ENCODE peak calls at places on chromosome 10, in five cellular contexts. L is GM23338; R is RWPE2; K is testis; J is CD4-positive, alpha-beta T cell. X is an unnamed sample.

GRCh38 chr10:13684252-13684791 is 97.6 kb downstream of the PRPF18 start:
- DNase-seq in R (no peak), J (no peak), L (no peak), K (peak; percentile 29), X (peak; percentile 36)

GRCh38 chr10:6030217-6030616 is 31.9 kb downstream of the IL2RA start:
- DNase-seq in R (no peak), K (no peak), L (no peak), J (no peak), X (no peak)

GRCh38 chr10:132397036-132397541 is at the start of gene PWWP2B:
- DNase-seq in R (no peak), J (peak; percentile 68), L (no peak), K (no peak), X (no peak)

GRCh38 chr10:114525368-114525949 is 121.2 kb upstream of the AFAP1L2 start:
- DNase-seq in R (no peak), J (no peak), K (no peak), L (no peak), X (no peak)

GRCh38 chr10:93995182-93995581 is 1.5 kb downstream of the PLCE1 start:
- DNase-seq in K (no peak), L (no peak), R (no peak), J (no peak), X (no peak)

GRCh38 chr10:50312464-50313437 is 61.4 kb upstream of the ASAH2 start:
- DNase-seq in J (no peak), R (no peak), L (no peak), K (no peak), X (no peak)

GRCh38 chr10:33116293-33116697 is 158.3 kb upstream of the ITGB1 start:
- DNase-seq in R (no peak), J (no peak), L (peak; percentile 82), K (peak; percentile 78), X (no peak)

GRCh38 chr10:117168729-117169128 is 28.6 kb upstream of the KCNK18 start:
- DNase-seq in L (peak; percentile 60), K (no peak), J (no peak), R (no peak), X (no peak)

GRCh38 chr10:66786705-66787104 is 139.1 kb upstream of the LRRTM3 start:
- DNase-seq in K (no peak), R (no peak), L (no peak), J (no peak), X (no peak)

GRCh38 chr10:42941790-42942189 is 135.1 kb upstream of the RET start:
- DNase-seq in J (no peak), K (no peak), L (no peak), R (no peak), X (no peak)

GRCh38 chr10:110399163-110400094 is 94.7 kb upstream of the SMNDC1 start:
- DNase-seq in R (peak; percentile 91), J (no peak), K (peak; percentile 48), L (no peak), X (no peak)

GRCh38 chr10:119355930-119356329 is 148.6 kb downstream of the GRK5 start:
- DNase-seq in K (no peak), L (peak; percentile 43), J (no peak), R (no peak), X (no peak)

GRCh38 chr10:14686356-14686755 is 88.3 kb downstream of the FAM107B start:
- DNase-seq in J (no peak), K (no peak), L (no peak), R (no peak), X (no peak)

DNA sequence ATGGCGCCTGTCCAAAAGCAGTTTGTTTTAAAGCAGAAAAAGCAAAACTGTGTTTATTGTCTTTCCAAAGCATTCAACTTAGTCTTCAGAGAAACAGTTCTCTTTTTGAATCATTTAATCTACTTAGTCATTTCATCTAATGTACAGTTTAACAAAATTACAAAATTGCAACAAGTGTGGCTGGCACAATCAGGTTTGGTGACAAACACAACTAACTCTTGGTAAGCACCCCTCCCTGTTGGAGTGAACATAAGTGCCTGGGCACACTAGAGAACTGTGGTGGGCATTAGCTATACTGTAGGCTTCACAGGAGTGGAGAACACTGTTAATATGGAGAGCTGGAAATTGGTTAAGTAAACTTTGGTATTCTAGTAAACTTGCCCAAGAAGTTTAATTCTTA is 6.9 kb downstream of the CREM start:
- DNase-seq in K (no peak), L (no peak), R (no peak), J (no peak), X (no peak)
- H3K27ac ChIP-seq in K (no peak overlapping the region), L (no peak overlapping the region), R (no peak overlapping the region), J (no peak overlapping the region), X (no peak overlapping the region)

GRCh38 chr10:17655567-17656146 is 11.7 kb downstream of the STAM start:
- DNase-seq in J (no peak), K (no peak), L (no peak), R (no peak), X (no peak)
- H3K27ac ChIP-seq in J (peak overlapping the region; percentile 46), K (no peak overlapping the region), L (no peak overlapping the region), R (no peak overlapping the region), X (no peak overlapping the region)

DNA sequence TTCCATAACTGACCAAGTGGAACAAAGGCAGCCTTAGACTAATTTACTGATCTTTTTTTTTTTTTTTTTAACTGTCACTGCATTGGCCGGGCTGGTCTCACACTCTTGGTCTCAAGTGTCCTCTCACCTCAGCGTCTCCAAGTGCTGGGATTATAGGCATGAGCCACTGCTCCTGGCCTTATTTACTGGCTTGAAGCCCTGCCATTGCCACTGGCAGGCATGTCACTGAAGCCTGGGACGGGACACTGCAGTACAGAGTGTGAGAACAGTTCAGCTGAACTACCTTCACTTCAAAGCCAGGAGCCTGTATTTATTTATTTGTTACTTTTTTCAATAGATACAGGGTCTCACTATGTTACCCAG is 15.4 kb upstream of the ARHGAP12 start:
- DNase-seq in R (no peak), K (no peak), J (no peak), L (no peak), X (no peak)
- H3K27ac ChIP-seq in R (peak overlapping the region; percentile 41), K (no peak overlapping the region), J (no peak overlapping the region), L (no peak overlapping the region), X (no peak overlapping the region)

DNA sequence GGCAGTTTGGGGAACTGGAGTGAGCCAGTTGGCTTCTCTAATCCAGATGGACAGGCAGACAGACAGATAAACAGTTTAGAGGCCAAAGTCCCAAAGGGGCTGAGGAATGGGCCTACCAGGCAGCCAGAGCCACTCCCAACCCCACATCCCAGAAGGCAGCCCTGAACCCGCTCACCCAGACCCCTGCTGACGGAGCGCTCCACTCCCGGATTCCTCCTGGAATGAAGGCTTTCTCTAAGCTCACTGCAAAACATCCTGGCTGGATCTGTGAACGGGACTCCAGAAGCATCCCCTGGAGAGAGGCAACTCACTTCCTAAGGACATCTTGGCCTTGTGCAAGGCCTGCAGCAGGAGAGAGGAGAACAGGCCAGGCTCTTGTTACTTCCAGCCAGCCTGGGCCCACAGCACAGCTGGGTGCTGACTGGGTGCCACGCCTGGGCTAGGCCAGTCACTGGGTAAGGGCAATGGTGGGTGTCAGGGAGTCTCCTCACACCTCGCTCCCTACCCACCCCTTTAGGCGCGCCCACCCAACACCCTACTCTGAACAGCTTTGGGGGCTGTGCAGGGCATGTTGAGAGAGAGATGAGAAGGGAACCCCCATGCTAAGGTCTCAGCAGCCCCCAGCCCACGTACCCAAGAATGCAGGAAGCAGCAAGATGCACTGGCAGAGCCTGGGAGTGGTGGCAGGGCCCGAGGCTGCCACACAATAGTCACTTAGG is 168.6 kb upstream of the ZMIZ1 start:
- DNase-seq in K (peak; percentile 69), R (peak; percentile 30), L (peak; percentile 18), J (no peak), X (peak; percentile 22)
- H3K27ac ChIP-seq in K (no peak overlapping the region), R (no peak overlapping the region), L (no peak overlapping the region), J (no peak overlapping the region), X (no peak overlapping the region)

GRCh38 chr10:77386833-77387232 is 250.8 kb downstream of the KCNMA1 start:
- DNase-seq in R (no peak), J (no peak), L (no peak), K (no peak), X (no peak)
- H3K27ac ChIP-seq in R (peak overlapping the region; percentile 57), J (no peak overlapping the region), L (no peak overlapping the region), K (no peak overlapping the region), X (no peak overlapping the region)

DNA sequence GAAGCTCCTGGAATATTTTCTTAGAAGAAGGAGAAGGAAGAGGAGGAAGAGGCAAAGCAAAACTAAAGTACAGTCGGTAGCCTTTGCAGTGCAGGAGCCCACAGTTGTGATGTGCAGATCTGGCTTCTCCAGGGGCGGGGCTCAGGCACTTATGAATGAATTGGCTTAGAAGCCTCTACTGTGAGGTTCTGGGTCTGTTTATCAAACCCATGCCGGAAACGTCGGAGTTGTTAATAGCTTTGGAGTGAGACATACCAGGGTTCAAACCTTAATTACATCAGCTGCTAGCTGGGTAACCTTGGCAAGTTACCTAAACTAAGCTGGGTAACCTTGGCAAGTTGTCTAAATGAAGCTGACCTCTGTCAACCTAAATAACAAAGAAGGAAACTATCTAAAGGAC is 89.3 kb upstream of the PITRM1 start:
- DNase-seq in L (no peak), J (no peak), R (no peak), K (no peak), X (no peak)
- H3K27ac ChIP-seq in L (no peak overlapping the region), J (no peak overlapping the region), R (no peak overlapping the region), K (no peak overlapping the region), X (no peak overlapping the region)

DNA sequence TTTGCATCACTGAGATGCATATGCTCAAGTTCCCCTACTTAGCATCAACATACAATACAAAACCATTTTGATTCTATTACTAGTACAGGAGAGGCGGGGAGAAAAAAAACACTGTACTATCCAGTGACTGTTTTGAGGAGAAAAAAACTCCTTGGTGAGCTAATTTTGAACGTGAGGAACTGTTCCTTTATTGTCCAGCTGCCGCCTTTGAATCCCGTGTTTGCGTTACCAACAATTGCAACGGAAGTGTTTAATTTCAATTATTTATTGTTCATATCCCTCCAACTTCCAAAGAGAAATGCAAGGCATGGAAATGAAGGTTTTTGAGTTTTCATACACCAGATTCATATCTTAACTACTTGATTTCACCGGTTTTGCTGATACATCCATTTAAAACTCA is 66.4 kb upstream of the ARHGAP21 start:
- DNase-seq in L (no peak), J (no peak), K (no peak), R (no peak), X (no peak)
- H3K27ac ChIP-seq in L (no peak overlapping the region), J (no peak overlapping the region), K (no peak overlapping the region), R (no peak overlapping the region), X (no peak overlapping the region)

GRCh38 chr10:58952747-58953466 is 223.5 kb upstream of the PHYHIPL start:
- DNase-seq in K (peak; percentile 83), R (no peak), L (peak; percentile 74), J (no peak), X (peak; percentile 63)
- H3K27ac ChIP-seq in K (peak overlapping the region; percentile 60), R (no peak overlapping the region), L (no peak overlapping the region), J (no peak overlapping the region), X (peak overlapping the region; percentile 14)

X was measured in colonic mucosa.